ENCODE peak calls at places on chromosomes 6 and 20, in six cellular contexts. N is uterus, G is transverse colon, M is OCI-LY7, P is lung, Y is PC-3. E is an unnamed sample. For H3K4me1, the result is how much of the 10 kb centered on the place peaks cover.

GRCh38 chr6:70166088-70166958 is 136.6 kb downstream of the COL9A1 start:
- DNase-seq in Y (peak), P (peak), G (peak), N (no peak), M (peak), E (peak)

GRCh38 chr6:137452331-137452894 is 41.8 kb downstream of the OLIG3 start:
- DNase-seq in N (no peak), M (no peak), P (no peak), G (no peak), Y (no peak), E (no peak)

GRCh38 chr20:62879275-62880146 is 17.9 kb upstream of the TCFL5 start:
- DNase-seq in G (no peak), P (no peak), Y (no peak), N (no peak), M (no peak), E (no peak)

GRCh38 chr6:170117111-170117972 is 173.5 kb downstream of the DLL1 start:
- DNase-seq in G (no peak), P (no peak), Y (no peak), N (peak), M (no peak), E (no peak)

GRCh38 chr20:11917663-11918062 is at the start of gene BTBD3:
- DNase-seq in G (peak), Y (no peak), N (peak), M (no peak), P (peak), E (no peak)

GRCh38 chr6:31954511-31954910 is 4.3 kb downstream of the NELFE start:
- DNase-seq in P (no peak), Y (no peak), G (no peak), M (no peak), N (no peak), E (no peak)

GRCh38 chr6:71388068-71388744 is 99.6 kb downstream of the OGFRL1 start:
- DNase-seq in M (no peak), P (no peak), G (no peak), Y (peak), N (no peak), E (no peak)

GRCh38 chr6:44265843-44266233 is 487 bp upstream of the NFKBIE start:
- DNase-seq in N (no peak), Y (no peak), P (no peak), G (no peak), M (no peak), E (no peak)

GRCh38 chr6:12266571-12266970 is 23.6 kb upstream of the EDN1 start:
- DNase-seq in Y (peak), G (no peak), P (no peak), M (no peak), N (no peak), E (no peak)

GRCh38 chr20:35171753-35172433 is at the start of gene PROCR:
- DNase-seq in N (peak), P (peak), G (peak), Y (peak), M (no peak), E (peak)

GRCh38 chr6:121297699-121298098 is 36.6 kb downstream of the TBC1D32 start:
- DNase-seq in M (no peak), N (no peak), P (no peak), G (no peak), Y (no peak), E (no peak)

GRCh38 chr6:14917101-14917500 is 328.8 kb upstream of the JARID2 start:
- DNase-seq in P (no peak), G (no peak), N (no peak), Y (peak), M (no peak), E (no peak)

GRCh38 chr20:38728911-38729642 is 4.8 kb downstream of the SLC32A1 start:
- DNase-seq in G (no peak), N (no peak), M (no peak), P (no peak), Y (no peak), E (no peak)

GRCh38 chr6:118869350-118869749 is 24.6 kb upstream of the ASF1A start:
- DNase-seq in M (no peak), G (no peak), Y (peak), N (no peak), P (no peak), E (no peak)

GRCh38 chr6:127406122-127406521 is 53.1 kb downstream of the KIAA0408 start:
- DNase-seq in Y (no peak), P (no peak), N (no peak), M (no peak), G (no peak), E (no peak)

GRCh38 chr20:38473353-38473795 is 731 bp downstream of the RALGAPB start:
- DNase-seq in M (peak), Y (peak), G (no peak), N (no peak), P (no peak), E (no peak)

GRCh38 chr6:135592276-135592675 is 94.7 kb upstream of the AHI1 start:
- DNase-seq in M (no peak), Y (no peak), N (no peak), P (no peak), G (no peak), E (no peak)

GRCh38 chr6:109239918-109240321 is 142.3 kb downstream of the CD164 start:
- DNase-seq in G (no peak), P (no peak), N (no peak), M (no peak), Y (no peak), E (no peak)

GRCh38 chr6:42260972-42261371 is 43.3 kb upstream of the MRPS10 start:
- DNase-seq in N (peak), Y (peak), G (peak), M (peak), P (no peak), E (no peak)

GRCh38 chr6:70413829-70414494 is 654 bp downstream of the FAM135A start:
- DNase-seq in Y (peak), P (no peak), N (peak), M (peak), G (no peak), E (no peak)

GRCh38 chr6:34888874-34889555 is at the start of gene ANKS1A:
- DNase-seq in N (peak), P (peak), M (peak), G (peak), Y (peak), E (peak)

GRCh38 chr6:1335367-1336037 is 23.6 kb downstream of the FOXQ1 start:
- DNase-seq in N (no peak), Y (peak), M (no peak), P (peak), G (peak), E (peak)

GRCh38 chr20:7113577-7114466 is 346.3 kb downstream of the BMP2 start:
- DNase-seq in G (no peak), P (no peak), N (no peak), M (peak), Y (peak), E (peak)

GRCh38 chr6:5471637-5472430 is 210.5 kb downstream of the FARS2 start:
- DNase-seq in Y (peak), P (no peak), M (no peak), N (no peak), G (no peak), E (no peak)

GRCh38 chr6:128327890-128328289 is 192.5 kb downstream of the PTPRK start:
- DNase-seq in G (peak), P (no peak), M (peak), N (no peak), Y (peak), E (peak)

GRCh38 chr6:1264619-1265445 is 47.1 kb upstream of the FOXQ1 start:
- DNase-seq in G (no peak), M (no peak), Y (no peak), N (no peak), P (no peak), E (peak)

GRCh38 chr20:32972181-32973076 is 31.8 kb downstream of the SUN5 start:
- DNase-seq in Y (no peak), M (peak), N (no peak), G (peak), P (no peak), E (no peak)

GRCh38 chr20:36472656-36473071 is 68.7 kb upstream of the MYL9 start:
- DNase-seq in M (no peak), G (peak), N (peak), Y (peak), P (no peak), E (peak)

GRCh38 chr6:82909551-82909950 is 156.1 kb downstream of the UBE3D start:
- DNase-seq in M (no peak), P (no peak), G (no peak), Y (no peak), N (no peak), E (no peak)

GRCh38 chr6:90375681-90376439 is 79.2 kb upstream of the BACH2 start:
- DNase-seq in Y (peak), M (peak), P (no peak), G (no peak), N (no peak), E (no peak)

GRCh38 chr6:119881416-119881815 is 531.9 kb upstream of the MAN1A1 start:
- DNase-seq in N (no peak), M (no peak), P (no peak), G (no peak), Y (no peak), E (no peak)

GRCh38 chr20:50605136-50605535 is 86.2 kb downstream of the RIPOR3 start:
- DNase-seq in G (no peak), N (no peak), P (no peak), M (no peak), Y (no peak), E (no peak)

GRCh38 chr20:35541118-35541782 is 628 bp upstream of the ERGIC3 start:
- DNase-seq in N (no peak), Y (peak), P (no peak), G (no peak), M (no peak), E (no peak)

GRCh38 chr6:127582777-127583462 is 5.9 kb downstream of the C6orf58 start:
- DNase-seq in Y (peak), M (no peak), G (no peak), N (no peak), P (no peak), E (no peak)

GRCh38 chr6:3208775-3209113 is 18.7 kb downstream of the TUBB2B start:
- DNase-seq in N (no peak), M (no peak), P (no peak), Y (no peak), G (no peak), E (no peak)

GRCh38 chr6:137927777-137928218 is 60.7 kb downstream of the TNFAIP3 start:
- DNase-seq in Y (no peak), G (peak), N (no peak), M (peak), P (no peak), E (no peak)

DNA sequence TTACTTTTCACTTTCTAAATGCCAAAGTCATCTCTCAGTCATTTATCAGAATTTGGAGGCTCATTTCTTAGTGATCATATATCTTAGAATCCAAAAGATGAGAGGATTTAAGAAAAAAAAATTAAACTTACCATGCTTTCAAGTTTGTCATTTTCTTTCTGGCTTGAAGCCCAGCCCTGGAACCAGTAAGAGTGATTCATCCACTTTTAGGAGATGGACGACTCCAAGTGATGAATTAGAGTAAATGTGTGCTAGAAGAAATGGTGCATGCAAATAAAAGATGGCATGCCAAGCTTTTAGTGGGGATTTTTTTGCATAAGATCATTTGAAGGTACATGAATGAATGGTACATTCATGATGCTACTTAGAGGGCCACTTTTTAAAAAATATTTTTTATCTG is 20.1 kb downstream of the PLCB1 start:
- DNase-seq in P (no peak), N (no peak), G (no peak), M (no peak), Y (peak), E (no peak)
- H3K4me1 ChIP-seq in P (under half), N (under half), G (under half), M (under half), Y (under half), E (under half)

GRCh38 chr6:122400121-122400450 is 634 bp downstream of the HSF2 start:
- DNase-seq in N (no peak), Y (no peak), M (no peak), G (no peak), P (no peak), E (no peak)

GRCh38 chr6:122400467-122401089 is 1.1 kb downstream of the HSF2 start:
- DNase-seq in Y (no peak), G (no peak), P (no peak), M (peak), N (no peak), E (no peak)

GRCh38 chr6:122399055-122399347 is 451 bp upstream of the HSF2 start:
- DNase-seq in G (no peak), N (no peak), M (no peak), Y (no peak), P (no peak), E (no peak)

GRCh38 chr6:122401104-122401503 is 1.7 kb downstream of the HSF2 start:
- DNase-seq in N (no peak), G (no peak), P (no peak), M (no peak), Y (no peak), E (no peak)

GRCh38 chr6:122399348-122400120 is at the start of gene HSF2:
- DNase-seq in P (peak), G (peak), Y (peak), M (peak), N (peak), E (peak)
- TF ChIP-seq CTCF in P (no peak), G (peak), Y (no peak), M (peak), N (peak), E (no peak)

DNA sequence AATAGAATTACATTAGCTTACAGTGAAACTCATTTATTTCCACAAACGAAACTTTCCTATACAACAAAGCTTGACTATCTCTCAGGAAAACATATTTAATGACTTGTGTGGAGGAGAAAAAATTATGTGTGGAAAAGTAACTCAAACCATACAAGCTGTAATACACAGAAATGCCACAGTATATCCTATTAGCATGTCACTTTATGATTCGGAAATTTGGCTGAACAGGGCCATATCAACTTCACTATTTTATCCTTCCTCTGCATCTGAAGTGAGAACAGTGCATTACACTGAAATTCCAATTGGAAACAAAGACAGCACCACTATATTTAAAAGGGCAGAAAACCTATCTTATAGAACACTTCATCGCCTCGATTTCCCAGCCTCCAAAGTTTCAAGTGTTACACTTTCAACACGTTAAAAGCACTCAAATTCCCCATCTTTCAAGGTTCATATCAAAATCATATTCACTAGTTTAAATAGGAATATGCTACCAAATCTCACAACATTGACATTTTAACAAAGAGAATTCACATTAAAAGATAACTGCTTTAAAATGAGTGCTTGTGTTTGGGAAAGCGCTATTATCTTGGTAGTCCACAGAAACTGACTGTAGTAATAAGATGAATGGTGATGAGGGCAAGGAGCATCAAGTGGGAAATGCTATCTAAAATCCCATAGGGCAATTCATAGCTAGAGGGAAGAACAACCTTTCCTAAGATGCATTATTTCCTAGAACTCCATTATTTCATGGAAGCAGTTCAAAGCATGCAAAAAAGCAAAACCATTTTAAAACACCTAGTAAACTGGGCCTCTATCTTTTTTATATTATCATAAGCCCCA is 1.8 kb downstream of the REV3L start:
- DNase-seq in M (peak), N (no peak), P (no peak), Y (no peak), G (no peak), E (no peak)
- H3K4me3 ChIP-seq in M (peak), N (peak), P (no peak), Y (peak), G (peak), E (peak)

GRCh38 chr6:116611020-116611419 is 5.3 kb upstream of the RSPH4A start:
- DNase-seq in Y (no peak), M (no peak), G (no peak), P (no peak), N (no peak), E (no peak)

GRCh38 chr6:116616757-116617093 is 446 bp downstream of the RSPH4A start:
- DNase-seq in P (no peak), N (no peak), Y (no peak), G (peak), M (no peak), E (peak)

DNA sequence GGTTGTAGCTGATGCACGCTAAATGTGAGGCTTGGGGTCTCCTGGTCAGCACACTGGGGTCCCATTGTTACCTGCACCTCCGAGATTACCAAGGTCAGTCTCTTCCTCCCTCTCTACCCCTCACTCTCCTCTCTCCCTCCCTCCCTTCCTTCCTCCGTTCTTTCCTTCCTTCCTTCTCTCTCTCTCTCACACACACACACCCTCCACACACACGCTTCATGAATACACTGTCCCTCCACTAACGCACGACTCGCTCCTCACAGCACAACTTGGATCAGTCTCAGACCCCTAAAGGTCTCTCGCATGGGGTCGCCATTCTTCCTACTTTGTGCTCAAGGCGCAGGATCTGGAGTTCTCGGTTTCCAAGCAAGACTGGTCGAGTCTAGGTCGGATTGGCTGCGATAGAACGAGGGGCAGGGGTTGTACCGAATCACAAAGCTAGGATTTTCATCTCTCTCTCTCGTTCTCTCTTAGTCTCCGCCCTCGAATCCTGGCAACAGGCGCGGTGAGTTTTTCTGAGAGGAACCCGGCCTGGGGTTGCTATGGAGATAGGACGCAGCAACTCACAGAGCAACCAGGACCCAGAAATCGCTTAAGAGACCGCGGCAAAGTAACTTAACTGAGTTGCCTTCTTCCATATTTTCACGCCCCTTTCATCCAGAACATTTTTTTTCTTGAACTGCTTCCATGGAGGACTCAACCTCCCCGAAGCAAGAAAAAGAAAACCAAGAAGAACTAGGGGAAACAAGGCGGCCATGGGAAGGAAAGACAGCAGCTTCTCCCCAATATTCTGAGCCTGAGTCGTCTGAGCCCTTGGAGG is at the start of gene RSPH4A:
- DNase-seq in M (peak), G (peak), Y (peak), P (peak), N (peak), E (peak)
- H3K4me1 ChIP-seq in M (under half), G (under half), Y (under half), P (under half), N (under half), E (under half)

GRCh38 chr20:24488064-24488799 is 18.8 kb downstream of the SYNDIG1 start:
- DNase-seq in P (no peak), G (no peak), Y (peak), M (no peak), N (no peak), E (no peak)

GRCh38 chr20:24487240-24487639 is 17.8 kb downstream of the SYNDIG1 start:
- DNase-seq in N (no peak), G (no peak), Y (no peak), P (no peak), M (no peak), E (no peak)

GRCh38 chr20:24487648-24488047 is 18.2 kb downstream of the SYNDIG1 start:
- DNase-seq in M (no peak), G (no peak), Y (no peak), P (no peak), N (no peak), E (no peak)

GRCh38 chr20:24484081-24484450 is 14.6 kb downstream of the SYNDIG1 start:
- DNase-seq in Y (no peak), G (no peak), P (no peak), M (no peak), N (no peak), E (no peak)

GRCh38 chr20:24485981-24486380 is 16.6 kb downstream of the SYNDIG1 start:
- DNase-seq in P (no peak), N (no peak), G (no peak), M (no peak), Y (no peak), E (no peak)
- TF ChIP-seq CTCF in P (no peak), N (no peak), G (no peak), M (no peak), Y (no peak), E (no peak)

GRCh38 chr6:36850001-36850400 is 10.8 kb upstream of the CPNE5 start:
- DNase-seq in Y (no peak), P (no peak), M (no peak), G (no peak), N (peak), E (no peak)

GRCh38 chr6:36847152-36847551 is 7.9 kb upstream of the CPNE5 start:
- DNase-seq in G (no peak), N (no peak), P (no peak), M (no peak), Y (no peak), E (no peak)

GRCh38 chr6:36851149-36851614 is 11.9 kb upstream of the CPNE5 start:
- DNase-seq in Y (peak), M (peak), N (peak), P (peak), G (peak), E (no peak)

GRCh38 chr6:36847991-36848390 is 8.7 kb upstream of the CPNE5 start:
- DNase-seq in G (no peak), Y (no peak), P (no peak), M (no peak), N (no peak), E (no peak)

GRCh38 chr6:36848658-36849441 is 9.6 kb upstream of the CPNE5 start:
- DNase-seq in M (no peak), Y (no peak), P (peak), N (peak), G (peak), E (peak)
- H3K4me3 ChIP-seq in M (no peak), Y (no peak), P (no peak), N (no peak), G (no peak), E (no peak)